ENCODE peak calls at places on chromosome 17, in five cellular contexts. One of them, this sample, is unnamed.

GRCh38 chr17:34363183-34363661 is at the start of gene CCL1:
- DNase-seq in adrenal gland: no peak
- DNase-seq in prostate gland: no peak
- DNase-seq in heart left ventricle: no peak
- DNase-seq in vagina: no peak
- DNase-seq in this sample: no peak

GRCh38 chr17:45432405-45433113 is at the start of gene ARHGAP27:
- DNase-seq in prostate gland: no peak
- DNase-seq in adrenal gland: peak; percentile 52
- DNase-seq in heart left ventricle: peak; percentile 83
- DNase-seq in vagina: no peak
- DNase-seq in this sample: no peak

GRCh38 chr17:6366144-6366755 is 68.7 kb downstream of the AIPL1 start:
- DNase-seq in prostate gland: no peak
- DNase-seq in heart left ventricle: no peak
- DNase-seq in adrenal gland: no peak
- DNase-seq in vagina: peak; percentile 92
- DNase-seq in this sample: no peak

GRCh38 chr17:60240290-60240689 is 90.5 kb downstream of the CA4 start:
- DNase-seq in heart left ventricle: no peak
- DNase-seq in prostate gland: no peak
- DNase-seq in adrenal gland: no peak
- DNase-seq in vagina: no peak
- DNase-seq in this sample: no peak

GRCh38 chr17:34581446-34582184 is 2.2 kb downstream of the TMEM132E start:
- DNase-seq in adrenal gland: no peak
- DNase-seq in heart left ventricle: no peak
- DNase-seq in vagina: no peak
- DNase-seq in prostate gland: no peak
- DNase-seq in this sample: no peak

GRCh38 chr17:72661945-72662826 is 430.3 kb downstream of the SLC39A11 start:
- DNase-seq in prostate gland: no peak
- DNase-seq in vagina: no peak
- DNase-seq in heart left ventricle: no peak
- DNase-seq in adrenal gland: no peak
- DNase-seq in this sample: no peak

GRCh38 chr17:81285179-81285878 is 9.8 kb downstream of the SLC38A10 start:
- DNase-seq in adrenal gland: peak; percentile 80
- DNase-seq in prostate gland: no peak
- DNase-seq in heart left ventricle: peak; percentile 87
- DNase-seq in vagina: no peak
- DNase-seq in this sample: peak; percentile 44

GRCh38 chr17:28554565-28554964 is 2.1 kb upstream of the UNC119 start:
- DNase-seq in vagina: no peak
- DNase-seq in heart left ventricle: no peak
- DNase-seq in prostate gland: no peak
- DNase-seq in adrenal gland: no peak
- DNase-seq in this sample: no peak

GRCh38 chr17:30576326-30576861 is 99.2 kb downstream of the GOSR1 start:
- DNase-seq in prostate gland: no peak
- DNase-seq in heart left ventricle: no peak
- DNase-seq in adrenal gland: no peak
- DNase-seq in vagina: no peak
- DNase-seq in this sample: no peak

GRCh38 chr17:37273419-37274051 is 102.2 kb upstream of the C17orf78 start:
- DNase-seq in vagina: no peak
- DNase-seq in adrenal gland: no peak
- DNase-seq in heart left ventricle: no peak
- DNase-seq in prostate gland: no peak
- DNase-seq in this sample: no peak

GRCh38 chr17:73168667-73169066 is 3.9 kb downstream of the SSTR2 start:
- DNase-seq in adrenal gland: peak; percentile 32
- DNase-seq in prostate gland: no peak
- DNase-seq in vagina: no peak
- DNase-seq in heart left ventricle: no peak
- DNase-seq in this sample: no peak

GRCh38 chr17:6381526-6382135 is 53.3 kb downstream of the AIPL1 start:
- DNase-seq in vagina: peak; percentile 61
- DNase-seq in prostate gland: no peak
- DNase-seq in heart left ventricle: no peak
- DNase-seq in adrenal gland: no peak
- DNase-seq in this sample: no peak

GRCh38 chr17:16880843-16881230 is 91.1 kb downstream of the TNFRSF13B start:
- DNase-seq in prostate gland: no peak
- DNase-seq in adrenal gland: no peak
- DNase-seq in vagina: no peak
- DNase-seq in heart left ventricle: no peak
- DNase-seq in this sample: no peak

GRCh38 chr17:15945493-15946209 is 721 bp downstream of the ADORA2B start:
- DNase-seq in prostate gland: no peak
- DNase-seq in heart left ventricle: no peak
- DNase-seq in adrenal gland: peak; percentile 13
- DNase-seq in vagina: no peak
- DNase-seq in this sample: peak; percentile 73

GRCh38 chr17:3911271-3912053 is 4.8 kb downstream of the P2RX1 start:
- DNase-seq in heart left ventricle: peak; percentile 66
- DNase-seq in adrenal gland: no peak
- DNase-seq in prostate gland: no peak
- DNase-seq in vagina: no peak
- DNase-seq in this sample: no peak

GRCh38 chr17:74754832-74755231 is 6.4 kb downstream of the NHERF1 start:
- DNase-seq in adrenal gland: no peak
- DNase-seq in heart left ventricle: no peak
- DNase-seq in prostate gland: no peak
- DNase-seq in vagina: no peak
- DNase-seq in this sample: peak; percentile 69

GRCh38 chr17:29346462-29346861 is 43.7 kb upstream of the TAOK1 start:
- DNase-seq in prostate gland: no peak
- DNase-seq in vagina: no peak
- DNase-seq in heart left ventricle: no peak
- DNase-seq in adrenal gland: no peak
- DNase-seq in this sample: no peak

GRCh38 chr17:17125136-17126084 is 80.7 kb downstream of the PLD6 start:
- DNase-seq in heart left ventricle: no peak
- DNase-seq in vagina: no peak
- DNase-seq in prostate gland: no peak
- DNase-seq in adrenal gland: no peak
- DNase-seq in this sample: no peak

GRCh38 chr17:72561680-72562079 is 440.9 kb downstream of the SOX9 start:
- DNase-seq in prostate gland: no peak
- DNase-seq in vagina: no peak
- DNase-seq in heart left ventricle: no peak
- DNase-seq in adrenal gland: no peak
- DNase-seq in this sample: no peak

GRCh38 chr17:66667491-66668030 is 167.4 kb upstream of the CACNG5 start:
- DNase-seq in heart left ventricle: no peak
- DNase-seq in adrenal gland: no peak
- DNase-seq in prostate gland: no peak
- DNase-seq in vagina: no peak
- DNase-seq in this sample: no peak

GRCh38 chr17:9242497-9242881 is 221.2 kb downstream of the NTN1 start:
- DNase-seq in prostate gland: no peak
- DNase-seq in vagina: no peak
- DNase-seq in adrenal gland: no peak
- DNase-seq in heart left ventricle: no peak
- DNase-seq in this sample: no peak

GRCh38 chr17:17749921-17750320 is 68.7 kb downstream of the RAI1 start:
- DNase-seq in adrenal gland: peak; percentile 47
- DNase-seq in heart left ventricle: no peak
- DNase-seq in vagina: no peak
- DNase-seq in prostate gland: no peak
- DNase-seq in this sample: peak; percentile 77

GRCh38 chr17:50546701-50547034 is 306 bp upstream of the SPATA20 start:
- DNase-seq in adrenal gland: no peak
- DNase-seq in vagina: no peak
- DNase-seq in prostate gland: no peak
- DNase-seq in heart left ventricle: no peak
- DNase-seq in this sample: no peak

GRCh38 chr17:50547736-50548083 is 736 bp downstream of the SPATA20 start:
- DNase-seq in vagina: no peak
- DNase-seq in adrenal gland: no peak
- DNase-seq in prostate gland: no peak
- DNase-seq in heart left ventricle: no peak
- DNase-seq in this sample: no peak

GRCh38 chr17:50545306-50545705 is 1.7 kb upstream of the SPATA20 start:
- DNase-seq in adrenal gland: no peak
- DNase-seq in vagina: no peak
- DNase-seq in prostate gland: no peak
- DNase-seq in heart left ventricle: no peak
- DNase-seq in this sample: peak; percentile 16

GRCh38 chr17:50548831-50549230 is 1.9 kb downstream of the SPATA20 start:
- DNase-seq in prostate gland: no peak
- DNase-seq in heart left ventricle: no peak
- DNase-seq in vagina: no peak
- DNase-seq in adrenal gland: no peak
- DNase-seq in this sample: no peak

DNA sequence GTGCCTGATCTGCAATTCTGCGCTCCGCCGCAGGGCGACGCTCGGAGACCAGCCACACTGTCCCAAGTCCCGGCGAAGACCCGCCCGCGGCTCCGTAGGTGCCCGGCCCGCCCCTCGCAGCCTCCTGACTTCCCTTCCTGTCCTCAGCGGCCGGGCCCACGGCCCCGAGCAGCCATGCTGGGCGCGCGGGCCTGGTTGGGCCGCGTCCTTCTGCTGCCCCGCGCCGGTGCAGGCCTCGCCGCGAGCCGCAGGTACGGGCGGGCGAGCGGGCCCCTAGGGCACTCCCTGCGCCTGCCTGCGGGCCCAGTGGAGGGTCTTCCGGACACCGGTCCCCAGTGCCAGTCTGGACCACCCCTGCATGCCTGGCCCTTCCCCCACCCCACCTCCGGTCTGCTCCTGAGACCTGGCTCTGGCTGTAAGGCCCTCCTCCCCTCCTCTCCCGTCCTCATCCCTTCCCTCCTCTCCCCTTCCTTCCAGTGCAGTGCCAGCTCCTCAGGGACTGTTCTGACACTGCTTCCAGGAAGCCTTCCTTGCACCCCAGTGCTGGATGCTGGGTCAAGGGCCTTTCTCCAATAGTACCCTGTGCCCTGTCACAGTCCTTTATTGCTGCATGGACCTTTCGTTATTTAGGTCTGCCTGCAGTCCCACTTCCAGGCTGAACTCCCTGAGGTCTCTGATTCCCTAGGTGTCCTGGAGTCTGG is at the start of gene SPATA20:
- DNase-seq in vagina: no peak
- DNase-seq in prostate gland: peak; percentile 93
- DNase-seq in adrenal gland: peak; percentile 97
- DNase-seq in heart left ventricle: peak; percentile 91
- DNase-seq in this sample: peak; percentile 86
- TF ChIP-seq POLR2A in vagina: peak; percentile 81
- TF ChIP-seq POLR2A in prostate gland: peak; percentile 93
- TF ChIP-seq POLR2A in adrenal gland: peak; percentile 87
- TF ChIP-seq POLR2A in heart left ventricle: peak; percentile 89
- TF ChIP-seq POLR2A in this sample: peak; percentile 66

GRCh38 chr17:1649116-1649843 is 386 bp downstream of the RILP start:
- DNase-seq in prostate gland: peak; percentile 73
- DNase-seq in adrenal gland: peak; percentile 92
- DNase-seq in vagina: no peak
- DNase-seq in heart left ventricle: peak; percentile 86
- DNase-seq in this sample: peak; percentile 93

GRCh38 chr17:1648582-1649115 is 1.0 kb downstream of the RILP start:
- DNase-seq in adrenal gland: peak; percentile 97
- DNase-seq in vagina: peak; percentile 96
- DNase-seq in heart left ventricle: peak; percentile 95
- DNase-seq in prostate gland: peak; percentile 93
- DNase-seq in this sample: peak; percentile 96

GRCh38 chr17:1650731-1651558 is 1.3 kb upstream of the RILP start:
- DNase-seq in adrenal gland: no peak
- DNase-seq in vagina: no peak
- DNase-seq in heart left ventricle: no peak
- DNase-seq in prostate gland: no peak
- DNase-seq in this sample: no peak

GRCh38 chr17:1651559-1651844 is 1.8 kb upstream of the RILP start:
- DNase-seq in adrenal gland: no peak
- DNase-seq in heart left ventricle: no peak
- DNase-seq in prostate gland: no peak
- DNase-seq in vagina: no peak
- DNase-seq in this sample: no peak

GRCh38 chr17:1649844-1650409 is at the start of gene RILP:
- DNase-seq in prostate gland: peak; percentile 84
- DNase-seq in heart left ventricle: peak; percentile 88
- DNase-seq in vagina: peak; percentile 97
- DNase-seq in adrenal gland: peak; percentile 97
- DNase-seq in this sample: peak; percentile 98
- TF ChIP-seq POLR2A in prostate gland: peak; percentile 53
- TF ChIP-seq POLR2A in heart left ventricle: no peak
- TF ChIP-seq POLR2A in vagina: no peak
- TF ChIP-seq POLR2A in adrenal gland: peak; percentile 47
- TF ChIP-seq POLR2A in this sample: no peak

GRCh38 chr17:7560172-7561027 is 1.3 kb upstream of the SENP3 start:
- DNase-seq in prostate gland: peak; percentile 48
- DNase-seq in adrenal gland: peak; percentile 69
- DNase-seq in vagina: no peak
- DNase-seq in heart left ventricle: peak; percentile 59
- DNase-seq in this sample: peak; percentile 78

GRCh38 chr17:7561028-7561575 is 617 bp upstream of the SENP3 start:
- DNase-seq in adrenal gland: peak; percentile 95
- DNase-seq in vagina: no peak
- DNase-seq in heart left ventricle: peak; percentile 90
- DNase-seq in prostate gland: peak; percentile 92
- DNase-seq in this sample: peak; percentile 86

GRCh38 chr17:7563115-7563869 is 1.6 kb downstream of the SENP3 start:
- DNase-seq in adrenal gland: no peak
- DNase-seq in prostate gland: no peak
- DNase-seq in heart left ventricle: no peak
- DNase-seq in vagina: no peak
- DNase-seq in this sample: no peak

GRCh38 chr17:7562208-7562605 is 488 bp downstream of the SENP3 start:
- DNase-seq in heart left ventricle: no peak
- DNase-seq in prostate gland: no peak
- DNase-seq in vagina: no peak
- DNase-seq in adrenal gland: no peak
- DNase-seq in this sample: peak; percentile 70

GRCh38 chr17:7561589-7562207 is at the start of gene SENP3:
- DNase-seq in prostate gland: peak; percentile 90
- DNase-seq in vagina: no peak
- DNase-seq in heart left ventricle: peak; percentile 92
- DNase-seq in adrenal gland: peak; percentile 94
- DNase-seq in this sample: peak; percentile 95
- TF ChIP-seq POLR2A in prostate gland: peak; percentile 54
- TF ChIP-seq POLR2A in vagina: peak; percentile 40
- TF ChIP-seq POLR2A in heart left ventricle: peak; percentile 61
- TF ChIP-seq POLR2A in adrenal gland: peak; percentile 70
- TF ChIP-seq POLR2A in this sample: peak; percentile 71

GRCh38 chr17:82298538-82299421 is 18.6 kb downstream of the CD7 start:
- DNase-seq in prostate gland: no peak
- DNase-seq in adrenal gland: no peak
- DNase-seq in heart left ventricle: no peak
- DNase-seq in vagina: no peak
- DNase-seq in this sample: no peak

GRCh38 chr17:82299452-82299851 is 18.0 kb downstream of the CD7 start:
- DNase-seq in heart left ventricle: no peak
- DNase-seq in adrenal gland: no peak
- DNase-seq in prostate gland: no peak
- DNase-seq in vagina: no peak
- DNase-seq in this sample: no peak

GRCh38 chr17:82297280-82297803 is 20.1 kb downstream of the CD7 start:
- DNase-seq in adrenal gland: peak; percentile 94
- DNase-seq in heart left ventricle: peak; percentile 65
- DNase-seq in vagina: no peak
- DNase-seq in prostate gland: peak; percentile 90
- DNase-seq in this sample: no peak

GRCh38 chr17:82296511-82297279 is 20.7 kb downstream of the CD7 start:
- DNase-seq in heart left ventricle: no peak
- DNase-seq in adrenal gland: no peak
- DNase-seq in vagina: no peak
- DNase-seq in prostate gland: no peak
- DNase-seq in this sample: no peak

GRCh38 chr17:82297804-82298537 is 19.4 kb downstream of the CD7 start:
- DNase-seq in adrenal gland: peak; percentile 97
- DNase-seq in prostate gland: peak; percentile 92
- DNase-seq in vagina: no peak
- DNase-seq in heart left ventricle: peak; percentile 89
- DNase-seq in this sample: peak; percentile 80
- TF ChIP-seq POLR2A in adrenal gland: peak; percentile 34
- TF ChIP-seq POLR2A in prostate gland: peak; percentile 63
- TF ChIP-seq POLR2A in vagina: no peak
- TF ChIP-seq POLR2A in heart left ventricle: peak; percentile 43
- TF ChIP-seq POLR2A in this sample: peak; percentile 59